ENCODE peak calls at places on chromosomes 12 and 14, in four cellular contexts. X is K562, A is H1, U is GM12878. O is an unnamed sample.

GRCh38 chr12:110860833-110861291 is 14.1 kb downstream of the CCDC63 start:
- DNase-seq in A (no peak), X (no peak), U (no peak), O (no peak)

GRCh38 chr14:68873379-68873778 is 80.5 kb upstream of the ZFP36L1 start:
- DNase-seq in U (no peak), A (no peak), X (no peak), O (no peak)

GRCh38 chr14:73717247-73717646 is 3.1 kb upstream of the PNMA1 start:
- DNase-seq in X (no peak), U (no peak), A (no peak), O (no peak)

GRCh38 chr14:35292770-35293561 is 784 bp downstream of the PSMA6 start:
- DNase-seq in U (no peak), X (no peak), A (no peak), O (no peak)

GRCh38 chr12:29794869-29795268 is 11.1 kb upstream of the TMTC1 start:
- DNase-seq in X (no peak), U (no peak), A (no peak), O (no peak)

GRCh38 chr12:9118161-9118560 is 2.4 kb upstream of the A2M start:
- DNase-seq in X (no peak), U (peak; percentile 49), A (no peak), O (no peak)

GRCh38 chr12:54133663-54134375 is 55.0 kb downstream of the SMUG1 start:
- DNase-seq in U (no peak), A (no peak), X (no peak), O (no peak)

GRCh38 chr12:98344034-98344565 is 171.3 kb upstream of the TMPO start:
- DNase-seq in A (no peak), X (no peak), U (no peak), O (no peak)

GRCh38 chr12:114241973-114242434 is 163.9 kb downstream of the TBX5 start:
- DNase-seq in X (peak; percentile 37), A (no peak), U (peak; percentile 8), O (peak; percentile 62)

GRCh38 chr14:104870368-104871144 is 5.5 kb downstream of the CEP170B start:
- DNase-seq in A (no peak), X (peak; percentile 37), U (no peak), O (no peak)

GRCh38 chr12:3138896-3139590 is 61.9 kb downstream of the TSPAN9 start:
- DNase-seq in U (no peak), A (no peak), X (no peak), O (no peak)

GRCh38 chr12:66633676-66634075 is 45.2 kb downstream of the GRIP1 start:
- DNase-seq in U (no peak), X (no peak), A (no peak), O (no peak)

GRCh38 chr12:13390381-13390856 is 193.9 kb downstream of the EMP1 start:
- DNase-seq in U (no peak), X (no peak), A (no peak), O (peak; percentile 24)

GRCh38 chr12:25195056-25195971 is at the start of the genes DNAI7 and ETFRF1:
- DNase-seq in X (peak; percentile 95), A (peak; percentile 87), U (peak; percentile 56), O (peak; percentile 86)

GRCh38 chr12:11807453-11807852 is 158.0 kb downstream of the ETV6 start:
- DNase-seq in X (no peak), U (no peak), A (no peak), O (no peak)

GRCh38 chr12:29350080-29350479 is 30.9 kb downstream of the ERGIC2 start:
- DNase-seq in U (no peak), X (no peak), A (no peak), O (no peak)

GRCh38 chr12:53965251-53966069 is 7.5 kb upstream of the HOXC11 start:
- DNase-seq in A (no peak), X (no peak), U (no peak), O (no peak)

GRCh38 chr14:104956290-104956890 is 21.8 kb downstream of the AHNAK2 start:
- DNase-seq in X (no peak), A (no peak), U (no peak), O (no peak)

GRCh38 chr12:122028601-122029560 is 7.2 kb downstream of the BCL7A start:
- DNase-seq in U (peak; percentile 36), X (no peak), A (no peak), O (no peak)

GRCh38 chr14:67359319-67359774 is 257 bp downstream of the ATP6V1D start:
- DNase-seq in A (no peak), U (no peak), X (peak; percentile 16), O (no peak)

GRCh38 chr12:32418903-32419519 is 19.7 kb downstream of the FGD4 start:
- DNase-seq in U (no peak), X (no peak), A (no peak), O (no peak)

GRCh38 chr12:124481257-124481750 is 86.1 kb downstream of the NCOR2 start:
- DNase-seq in A (no peak), X (no peak), U (no peak), O (no peak)

GRCh38 chr12:76277480-76277879 is 70.7 kb downstream of the BBS10 start:
- DNase-seq in U (no peak), A (no peak), X (no peak), O (no peak)

DNA sequence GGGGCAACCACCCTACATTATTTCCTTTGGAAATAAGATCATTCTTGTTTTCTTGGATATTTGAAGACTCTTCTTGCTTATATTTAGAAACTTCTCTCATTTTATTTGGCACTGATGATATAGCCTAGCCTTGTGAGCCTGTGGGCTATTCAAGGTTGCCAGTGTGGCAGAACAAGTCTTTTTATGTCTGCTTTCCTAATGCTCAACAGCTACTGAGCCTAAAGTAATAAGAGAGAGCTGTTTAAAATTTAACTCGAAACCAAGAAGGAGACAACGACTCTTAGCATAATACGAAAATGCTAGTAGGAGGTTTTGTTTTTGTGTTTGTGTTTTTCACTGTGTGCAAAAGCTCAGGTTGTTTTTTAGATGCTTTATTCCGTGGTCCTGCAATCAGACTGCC is 104.0 kb upstream of the CPM start:
- DNase-seq in X (no peak), A (no peak), U (no peak), O (no peak)
- TF ChIP-seq EGR1 in X (no peak), A (no peak), U (no peak), O (no peak)

DNA sequence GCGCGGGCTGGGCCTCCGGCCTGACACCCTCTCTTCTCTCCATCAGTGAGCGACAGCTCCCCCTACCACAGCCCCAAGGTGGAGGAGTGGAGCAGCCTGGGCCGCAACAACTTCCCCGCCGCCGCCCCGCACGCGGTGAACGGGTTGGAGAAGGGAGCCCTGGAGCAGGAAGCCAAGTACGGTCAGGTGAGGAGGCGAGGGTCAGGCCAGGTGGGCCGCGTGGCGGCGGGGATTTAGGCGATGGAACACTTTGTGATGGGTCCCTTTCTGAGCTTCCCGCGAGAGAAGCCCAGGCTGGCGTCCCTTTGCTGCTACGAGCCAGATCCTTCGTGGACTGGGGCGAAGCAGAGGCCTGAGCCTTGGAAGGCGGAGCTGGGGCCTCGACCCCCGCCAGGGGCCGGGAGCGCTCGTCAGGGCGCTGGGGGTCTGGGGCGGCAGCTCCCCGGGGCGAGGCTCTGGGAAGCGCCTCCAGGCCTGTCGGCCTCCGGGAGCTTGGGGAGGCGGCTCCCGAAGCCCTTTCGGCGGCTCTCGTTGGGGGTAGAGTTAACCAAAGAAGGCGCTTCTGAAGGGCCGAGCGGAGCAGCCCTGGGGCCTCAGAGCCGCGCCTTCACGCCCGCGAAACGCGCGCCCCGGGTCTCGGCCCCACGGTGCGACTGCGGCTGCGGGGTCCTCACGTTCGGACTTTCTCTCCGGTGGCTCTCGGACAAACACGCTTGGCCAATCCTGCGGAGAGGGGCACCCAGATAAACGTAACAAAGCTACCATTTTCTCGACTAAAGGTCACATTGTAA is 5.0 kb downstream of the PAX9 start:
- DNase-seq in X (no peak), A (no peak), U (no peak), O (no peak)
- H3K27me3 ChIP-seq in X (no peaks in the 10 kb centered on the region), A (peaks cover 58% of the 10 kb centered on the region), U (no peaks in the 10 kb centered on the region), O (no peaks in the 10 kb centered on the region)

DNA sequence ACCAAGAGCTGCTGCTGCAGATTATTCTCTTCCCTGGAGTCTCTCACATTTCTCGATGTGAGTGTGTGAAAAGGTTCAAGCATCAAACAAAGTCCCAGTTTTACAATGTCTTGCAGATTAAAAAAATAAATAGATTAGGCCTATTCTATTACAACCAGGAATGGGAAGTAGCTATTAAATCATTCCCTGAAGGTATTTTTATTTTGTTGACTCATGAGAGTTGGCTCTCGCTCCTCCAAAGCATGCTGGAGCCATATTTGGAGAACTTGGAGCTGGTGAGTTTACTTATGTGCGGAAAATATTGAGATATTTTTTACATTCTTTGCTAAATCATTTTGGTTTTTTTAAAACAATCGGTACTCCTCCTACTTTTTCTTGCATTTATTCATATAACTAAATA is 572.3 kb downstream of the ETNK1 start:
- DNase-seq in A (no peak), U (no peak), X (no peak), O (no peak)
- TF ChIP-seq EGR1 in A (no peak), U (no peak), X (no peak), O (no peak)

GRCh38 chr12:452667-453210 is 7.0 kb upstream of the B4GALNT3 start:
- DNase-seq in A (no peak), U (no peak), X (peak; percentile 51), O (no peak)
- H3K27me3 ChIP-seq in A (no peaks in the 10 kb centered on the region), U (no peaks in the 10 kb centered on the region), X (peaks cover 2% of the 10 kb centered on the region), O (no peaks in the 10 kb centered on the region)

GRCh38 chr12:116879509-116880212 is 1.6 kb downstream of the HRK start:
- DNase-seq in X (no peak), A (no peak), U (no peak), O (no peak)

GRCh38 chr12:116880213-116880816 is 926 bp downstream of the HRK start:
- DNase-seq in A (no peak), X (no peak), U (no peak), O (no peak)

GRCh38 chr12:116881325-116881866 is at the start of gene HRK:
- DNase-seq in X (peak; percentile 44), U (no peak), A (no peak), O (no peak)

GRCh38 chr12:116881867-116882507 is 746 bp upstream of the HRK start:
- DNase-seq in X (no peak), A (no peak), U (no peak), O (no peak)

GRCh38 chr12:116880817-116881324 is 370 bp downstream of the HRK start:
- DNase-seq in X (peak; percentile 70), A (peak; percentile 38), U (no peak), O (no peak)
- TF ChIP-seq EGR1 in X (no peak), A (no peak), U (no peak), O (no peak)

GRCh38 chr12:108814462-108815211 is 42.7 kb downstream of the SSH1 start:
- DNase-seq in U (no peak), X (no peak), A (no peak), O (no peak)

GRCh38 chr12:108816652-108817335 is 40.6 kb downstream of the SSH1 start:
- DNase-seq in U (no peak), X (no peak), A (no peak), O (no peak)

GRCh38 chr12:108815369-108815768 is 42.0 kb downstream of the SSH1 start:
- DNase-seq in U (no peak), A (no peak), X (no peak), O (no peak)

GRCh38 chr12:108817909-108818308 is 39.5 kb downstream of the SSH1 start:
- DNase-seq in U (no peak), A (no peak), X (no peak), O (no peak)

GRCh38 chr12:108815875-108816594 is 41.3 kb downstream of the SSH1 start:
- DNase-seq in A (no peak), U (no peak), X (no peak), O (no peak)
- H3K27me3 ChIP-seq in A (no peaks in the 10 kb centered on the region), U (no peaks in the 10 kb centered on the region), X (no peaks in the 10 kb centered on the region), O (no peaks in the 10 kb centered on the region)